ENCODE peak calls at places on chromosomes 2 and 18, in four cellular contexts. F is central memory CD4-positive, alpha-beta T cell; G is T-helper 2 cell treated with Interferon-gamma antibody and Interleukin-4, amounts not matched to agents 5 μg/mL and 100 μg/mL, for 36 hours; I is RCC 7860. N is an unnamed sample.

GRCh38 chr18:39960545-39960944 is 1994.5 kb upstream of the PIK3C3 start:
- DNase-seq in F (no peak), G (no peak), I (no peak), N (peak)

GRCh38 chr2:234913208-234913626 is 38.6 kb upstream of the SH3BP4 start:
- DNase-seq in F (no peak), G (no peak), I (no peak), N (no peak)

GRCh38 chr2:162821176-162821575 is 17.4 kb downstream of the KCNH7 start:
- DNase-seq in F (no peak), G (no peak), I (no peak), N (peak)

GRCh38 chr2:202771336-202771735 is 100.2 kb downstream of the ICA1L start:
- DNase-seq in F (no peak), G (no peak), I (no peak), N (no peak)

GRCh38 chr18:28065031-28065792 is 111.7 kb downstream of the CDH2 start:
- DNase-seq in F (no peak), G (no peak), I (peak), N (peak)

GRCh38 chr2:23602113-23602512 is 217.1 kb downstream of the KLHL29 start:
- DNase-seq in F (no peak), G (no peak), I (peak), N (no peak)

GRCh38 chr18:58143391-58143790 is 99.4 kb downstream of the NEDD4L start:
- DNase-seq in F (no peak), G (no peak), I (no peak), N (no peak)

GRCh38 chr2:75100691-75101236 is 98.6 kb downstream of the TACR1 start:
- DNase-seq in F (no peak), G (no peak), I (peak), N (peak)

GRCh38 chr2:113888641-113889470 is 1.0 kb upstream of the ACTR3 start:
- DNase-seq in F (no peak), G (no peak), I (no peak), N (no peak)

GRCh38 chr2:191018663-191019119 is 4.7 kb upstream of the STAT1 start:
- DNase-seq in F (no peak), G (no peak), I (peak), N (peak)

GRCh38 chr18:50401888-50402287 is 27.0 kb downstream of the SKA1 start:
- DNase-seq in F (no peak), G (no peak), I (no peak), N (no peak)

GRCh38 chr2:99697811-99698568 is 208.2 kb upstream of the REV1 start:
- DNase-seq in F (no peak), G (no peak), I (peak), N (peak)

GRCh38 chr2:202178342-202178958 is 59.9 kb downstream of the SUMO1 start:
- DNase-seq in F (peak), G (peak), I (peak), N (peak)

GRCh38 chr2:219713110-219713509 is 85.7 kb downstream of the SLC4A3 start:
- DNase-seq in F (no peak), G (no peak), I (no peak), N (no peak)

GRCh38 chr18:64972545-64972944 is 778.3 kb upstream of the CDH7 start:
- DNase-seq in F (no peak), G (no peak), I (no peak), N (peak)

GRCh38 chr2:176455865-176456291 is 186.6 kb downstream of the MTX2 start:
- DNase-seq in F (no peak), G (no peak), I (no peak), N (no peak)

GRCh38 chr2:240952496-240953246 is 45.7 kb upstream of the SNED1 start:
- DNase-seq in F (no peak), G (no peak), I (no peak), N (no peak)

GRCh38 chr2:1740714-1741584 is 3.4 kb downstream of the PXDN start:
- DNase-seq in F (no peak), G (no peak), I (no peak), N (no peak)

GRCh38 chr2:172334988-172335387 is 92.4 kb upstream of the ITGA6 start:
- DNase-seq in F (no peak), G (no peak), I (no peak), N (no peak)

GRCh38 chr2:237278593-237278992 is 135.4 kb downstream of the COL6A3 start:
- DNase-seq in F (no peak), G (no peak), I (no peak), N (no peak)